ENCODE peak calls at places on chromosomes 1 and 21, in seven cellular contexts. P, U, V, B, O, Y and R are unnamed samples.

GRCh38 chr1:22953392-22954141 is 19.1 kb downstream of the LACTBL1 start:
- DNase-seq in P (no peak), U (no peak), V (no peak), B (no peak), O (no peak), Y (no peak), R (no peak)

GRCh38 chr1:225998560-225999226 is 450 bp downstream of the SDE2 start:
- DNase-seq in P (peak; percentile 0), U (peak; percentile 39), V (peak; percentile 53), B (no peak), O (no peak), Y (no peak), R (peak; percentile 41)

GRCh38 chr1:13543451-13543911 is 29.7 kb upstream of the LRRC38 start:
- DNase-seq in P (no peak), U (no peak), V (no peak), B (no peak), O (no peak), Y (no peak), R (no peak)

GRCh38 chr1:239053269-239053668 is 333.1 kb upstream of the CHRM3 start:
- DNase-seq in P (no peak), U (no peak), V (no peak), B (no peak), O (no peak), Y (no peak), R (no peak)

GRCh38 chr1:218297867-218298266 is 12.8 kb downstream of the RRP15 start:
- DNase-seq in P (no peak), U (peak; percentile 55), V (no peak), B (no peak), O (no peak), Y (no peak), R (no peak)

GRCh38 chr1:39142394-39143060 is 62.0 kb upstream of the MACF1 start:
- DNase-seq in P (no peak), U (no peak), V (peak; percentile 84), B (peak; percentile 54), O (no peak), Y (no peak), R (peak; percentile 71)

GRCh38 chr21:10511116-10511515 is 10.3 kb upstream of the TPTE start:
- DNase-seq in P (no peak), U (no peak), V (no peak), B (no peak), O (no peak), Y (no peak), R (no peak)

GRCh38 chr1:177592624-177593023 is 377.2 kb downstream of the SEC16B start:
- DNase-seq in P (no peak), U (no peak), V (no peak), B (no peak), O (no peak), Y (no peak), R (no peak)

GRCh38 chr1:186559601-186560116 is 98.7 kb upstream of the PDC start:
- DNase-seq in P (no peak), U (peak; percentile 11), V (peak; percentile 80), B (no peak), O (no peak), Y (no peak), R (peak; percentile 34)

GRCh38 chr1:19710825-19711611 is 46.3 kb downstream of the HTR6 start:
- DNase-seq in P (no peak), U (no peak), V (no peak), B (no peak), O (no peak), Y (no peak), R (no peak)

GRCh38 chr1:1777950-1778826 is at the start of gene NADK:
- DNase-seq in P (no peak), U (peak; percentile 35), V (peak; percentile 71), B (peak; percentile 51), O (peak; percentile 74), Y (peak; percentile 81), R (peak; percentile 40)